ENCODE peak calls at places on chromosome 13, in ten cellular contexts. J, Z, T, S, K, W, V, M, O and X are unnamed samples.

GRCh38 chr13:95714142-95714832 is 37.3 kb downstream of the DNAJC3 start:
- DNase-seq in J (peak), Z (no peak), T (no peak), S (peak), K (no peak), W (no peak), V (no peak), M (no peak), O (no peak), X (no peak)

GRCh38 chr13:77338329-77338728 is 11.4 kb upstream of the MYCBP2 start:
- DNase-seq in J (no peak), Z (no peak), T (no peak), S (no peak), K (no peak), W (no peak), V (peak), M (no peak), O (no peak), X (no peak)

GRCh38 chr13:95801825-95802224 is 124.9 kb downstream of the DNAJC3 start:
- DNase-seq in J (no peak), Z (no peak), T (no peak), S (no peak), K (no peak), W (no peak), V (no peak), M (no peak), O (no peak), X (no peak)

GRCh38 chr13:49165798-49166752 is 54.1 kb upstream of the MLNR start:
- DNase-seq in J (no peak), Z (no peak), T (no peak), S (no peak), K (no peak), W (no peak), V (no peak), M (no peak), O (no peak), X (no peak)

GRCh38 chr13:45799451-45799850 is 52.1 kb downstream of the SIAH3 start:
- DNase-seq in J (no peak), Z (peak), T (no peak), S (no peak), K (no peak), W (no peak), V (no peak), M (no peak), O (no peak), X (no peak)

GRCh38 chr13:23876265-23876664 is 12.9 kb downstream of the MIPEP start:
- DNase-seq in J (no peak), Z (no peak), T (no peak), S (no peak), K (no peak), W (no peak), V (peak), M (peak), O (no peak), X (no peak)

GRCh38 chr13:21434588-21434987 is 24.5 kb downstream of the ZDHHC20 start:
- DNase-seq in J (no peak), Z (no peak), T (no peak), S (no peak), K (no peak), W (no peak), V (no peak), M (no peak), O (no peak), X (no peak)

GRCh38 chr13:96967248-96967745 is 27.0 kb downstream of the OXGR1 start:
- DNase-seq in J (no peak), Z (no peak), T (peak), S (peak), K (no peak), W (no peak), V (peak), M (peak), O (no peak), X (no peak)

GRCh38 chr13:114099191-114099590 is 33.2 kb downstream of the RASA3 start:
- DNase-seq in J (peak), Z (peak), T (no peak), S (peak), K (no peak), W (no peak), V (no peak), M (no peak), O (no peak), X (peak)

GRCh38 chr13:36858285-36858684 is 39.3 kb downstream of the RFXAP start:
- DNase-seq in J (peak), Z (no peak), T (no peak), S (peak), K (no peak), W (no peak), V (peak), M (peak), O (no peak), X (peak)

GRCh38 chr13:21595546-21595822 is 8.5 kb downstream of the MICU2 start:
- DNase-seq in J (no peak), Z (no peak), T (no peak), S (no peak), K (no peak), W (no peak), V (no peak), M (peak), O (no peak), X (no peak)

GRCh38 chr13:113562085-113562749 is 22.3 kb upstream of the TFDP1 start:
- DNase-seq in J (peak), Z (peak), T (no peak), S (peak), K (peak), W (no peak), V (peak), M (peak), O (peak), X (peak)

GRCh38 chr13:84651288-84651687 is 769.0 kb upstream of the SLITRK1 start:
- DNase-seq in J (no peak), Z (peak), T (no peak), S (peak), K (no peak), W (no peak), V (no peak), M (no peak), O (no peak), X (no peak)

GRCh38 chr13:107480130-107480529 is 735.2 kb downstream of the LIG4 start:
- DNase-seq in J (no peak), Z (no peak), T (no peak), S (no peak), K (no peak), W (no peak), V (no peak), M (no peak), O (no peak), X (no peak)

GRCh38 chr13:40801255-40802217 is 12.1 kb downstream of the SLC25A15 start:
- DNase-seq in J (no peak), Z (no peak), T (no peak), S (no peak), K (no peak), W (no peak), V (no peak), M (no peak), O (no peak), X (no peak)

GRCh38 chr13:83378901-83379300 is 503.4 kb downstream of the SLITRK1 start:
- DNase-seq in J (no peak), Z (no peak), T (no peak), S (no peak), K (no peak), W (no peak), V (no peak), M (no peak), O (no peak), X (no peak)

GRCh38 chr13:102461302-102461701 is 59.5 kb upstream of the FGF14 start:
- DNase-seq in J (no peak), Z (no peak), T (no peak), S (no peak), K (no peak), W (no peak), V (no peak), M (no peak), O (no peak), X (no peak)

GRCh38 chr13:46663216-46663615 is 110.2 kb downstream of the LRCH1 start:
- DNase-seq in J (no peak), Z (no peak), T (no peak), S (no peak), K (no peak), W (no peak), V (no peak), M (no peak), O (no peak), X (no peak)

GRCh38 chr13:75417647-75418046 is 64.3 kb downstream of the TBC1D4 start:
- DNase-seq in J (no peak), Z (no peak), T (no peak), S (no peak), K (no peak), W (no peak), V (no peak), M (peak), O (no peak), X (no peak)

GRCh38 chr13:79767126-79767525 is 286.2 kb downstream of the NDFIP2 start:
- DNase-seq in J (no peak), Z (no peak), T (no peak), S (no peak), K (no peak), W (no peak), V (no peak), M (no peak), O (no peak), X (no peak)

GRCh38 chr13:98350746-98351330 is 173.8 kb upstream of the RNF113B start:
- DNase-seq in J (no peak), Z (no peak), T (no peak), S (no peak), K (no peak), W (no peak), V (no peak), M (no peak), O (no peak), X (no peak)

GRCh38 chr13:31965361-31966066 is 66.1 kb upstream of the FRY start:
- DNase-seq in J (no peak), Z (no peak), T (no peak), S (no peak), K (no peak), W (no peak), V (no peak), M (no peak), O (no peak), X (no peak)

GRCh38 chr13:42883142-42883541 is 101.8 kb downstream of the FAM216B start:
- DNase-seq in J (no peak), Z (no peak), T (no peak), S (peak), K (no peak), W (no peak), V (no peak), M (no peak), O (no peak), X (no peak)

GRCh38 chr13:42272776-42273175 is 824 bp downstream of the AKAP11 start:
- DNase-seq in J (no peak), Z (no peak), T (no peak), S (no peak), K (no peak), W (no peak), V (no peak), M (peak), O (no peak), X (no peak)

GRCh38 chr13:33775339-33776108 is 42.4 kb upstream of the RFC3 start:
- DNase-seq in J (no peak), Z (no peak), T (no peak), S (no peak), K (no peak), W (no peak), V (no peak), M (peak), O (no peak), X (no peak)

GRCh38 chr13:111474136-111475002 is 153.9 kb downstream of the TEX29 start:
- DNase-seq in J (peak), Z (no peak), T (peak), S (peak), K (no peak), W (no peak), V (peak), M (peak), O (peak), X (peak)

GRCh38 chr13:59494560-59494970 is 669.2 kb downstream of the DIAPH3 start:
- DNase-seq in J (no peak), Z (peak), T (no peak), S (no peak), K (no peak), W (no peak), V (no peak), M (peak), O (no peak), X (no peak)

GRCh38 chr13:67045357-67045756 is 184.8 kb downstream of the PCDH9 start:
- DNase-seq in J (no peak), Z (no peak), T (no peak), S (no peak), K (no peak), W (no peak), V (no peak), M (no peak), O (no peak), X (no peak)

GRCh38 chr13:55361141-55361540 is 1779.6 kb upstream of the PRR20A start:
- DNase-seq in J (no peak), Z (no peak), T (no peak), S (no peak), K (no peak), W (no peak), V (no peak), M (peak), O (no peak), X (no peak)